ENCODE peak calls at places on chromosomes 3 and 15, in five cellular contexts. I, O, B, U and M are unnamed samples.

GRCh38 chr15:98442901-98443300 is 205.4 kb upstream of the IGF1R start:
- DNase-seq in I (no peak), O (no peak), B (no peak), U (no peak), M (no peak)

GRCh38 chr3:20916966-20917606 is 731.1 kb upstream of the SGO1 start:
- DNase-seq in I (no peak), O (no peak), B (no peak), U (no peak), M (no peak)

GRCh38 chr3:87127286-87127685 is 99.8 kb upstream of the CHMP2B start:
- DNase-seq in I (no peak), O (peak), B (no peak), U (no peak), M (no peak)

GRCh38 chr3:37671000-37671483 is 190.6 kb upstream of the CTDSPL start:
- DNase-seq in I (no peak), O (no peak), B (no peak), U (no peak), M (no peak)

GRCh38 chr15:100082761-100083402 is 258.9 kb downstream of the ADAMTS17 start:
- DNase-seq in I (no peak), O (no peak), B (no peak), U (no peak), M (no peak)

GRCh38 chr15:62362608-62363007 is 197.5 kb upstream of the C2CD4B start:
- DNase-seq in I (no peak), O (no peak), B (no peak), U (no peak), M (no peak)

GRCh38 chr3:133915685-133916639 is 20.3 kb upstream of the RAB6B start:
- DNase-seq in I (no peak), O (no peak), B (no peak), U (no peak), M (no peak)

GRCh38 chr3:61682671-61683408 is 121.5 kb downstream of the PTPRG start:
- DNase-seq in I (no peak), O (no peak), B (no peak), U (no peak), M (no peak)

GRCh38 chr15:96381463-96381862 is 51.0 kb downstream of the NR2F2 start:
- DNase-seq in I (no peak), O (no peak), B (no peak), U (no peak), M (no peak)

GRCh38 chr3:177687291-177687690 is 490.0 kb upstream of the TBL1XR1 start:
- DNase-seq in I (no peak), O (no peak), B (no peak), U (no peak), M (no peak)

GRCh38 chr15:40787344-40787841 is 17.6 kb downstream of the C15orf62 start:
- DNase-seq in I (no peak), O (no peak), B (no peak), U (no peak), M (peak)

GRCh38 chr15:45906230-45906629 is 271.4 kb downstream of the SQOR start:
- DNase-seq in I (no peak), O (no peak), B (no peak), U (no peak), M (no peak)

GRCh38 chr3:155102329-155102728 is 22.2 kb downstream of the MME start:
- DNase-seq in I (no peak), O (no peak), B (no peak), U (no peak), M (no peak)

GRCh38 chr3:38834110-38834509 is 18.1 kb upstream of the SCN10A start:
- DNase-seq in I (peak), O (no peak), B (no peak), U (no peak), M (no peak)

GRCh38 chr3:126964950-126965349 is 18.0 kb upstream of the PLXNA1 start:
- DNase-seq in I (peak), O (no peak), B (no peak), U (no peak), M (no peak)

GRCh38 chr15:70100495-70101331 is 3.0 kb upstream of the TLE3 start:
- DNase-seq in I (peak), O (no peak), B (peak), U (peak), M (no peak)

GRCh38 chr15:76987276-76987675 is 7.7 kb upstream of the PSTPIP1 start:
- DNase-seq in I (no peak), O (no peak), B (no peak), U (no peak), M (no peak)

GRCh38 chr3:161171113-161171512 is 50.0 kb upstream of the NMD3 start:
- DNase-seq in I (peak), O (no peak), B (no peak), U (no peak), M (no peak)

GRCh38 chr15:29676961-29677402 is 145.3 kb downstream of the TJP1 start:
- DNase-seq in I (no peak), O (no peak), B (no peak), U (no peak), M (no peak)

GRCh38 chr15:63899193-63899592 is 65.4 kb upstream of the HERC1 start:
- DNase-seq in I (no peak), O (no peak), B (no peak), U (no peak), M (no peak)

GRCh38 chr3:126677862-126678549 is 23.1 kb upstream of the TXNRD3 start:
- DNase-seq in I (no peak), O (no peak), B (no peak), U (no peak), M (no peak)

GRCh38 chr3:172213168-172213567 is 173.8 kb downstream of the FNDC3B start:
- DNase-seq in I (no peak), O (no peak), B (no peak), U (no peak), M (no peak)

GRCh38 chr3:63069780-63070540 is 194.7 kb upstream of the CADPS start:
- DNase-seq in I (no peak), O (no peak), B (no peak), U (no peak), M (no peak)

GRCh38 chr15:70199601-70200000 is 101.9 kb upstream of the TLE3 start:
- DNase-seq in I (no peak), O (no peak), B (peak), U (no peak), M (no peak)

GRCh38 chr15:41332788-41333527 is at the start of gene NUSAP1:
- DNase-seq in I (no peak), O (no peak), B (peak), U (no peak), M (no peak)

GRCh38 chr3:184737063-184737462 is 25.2 kb upstream of the MAGEF1 start:
- DNase-seq in I (no peak), O (no peak), B (no peak), U (no peak), M (no peak)

GRCh38 chr3:171088984-171089754 is 62.6 kb upstream of the SLC2A2 start:
- DNase-seq in I (no peak), O (no peak), B (no peak), U (no peak), M (no peak)

GRCh38 chr3:173732237-173732636 is 334.7 kb downstream of the NLGN1 start:
- DNase-seq in I (no peak), O (no peak), B (no peak), U (no peak), M (no peak)

GRCh38 chr3:181326637-181327223 is 337.2 kb upstream of the DNAJC19 start:
- DNase-seq in I (no peak), O (peak), B (peak), U (no peak), M (no peak)